ENCODE peak calls at places on chromosomes 4 and X, in five cellular contexts. One of them, this sample, is unnamed.

GRCh38 chrX:138765061-138765460 is 53.5 kb upstream of the FGF13 start:
- DNase-seq in cardiac fibroblast: no peak
- DNase-seq in foreskin fibroblast: no peak
- DNase-seq in lower lobe of right lung: no peak
- DNase-seq in colonic mucosa: no peak
- DNase-seq in this sample: no peak

GRCh38 chrX:47078129-47079043 is at the start of gene RGN:
- DNase-seq in lower lobe of right lung: no peak
- DNase-seq in colonic mucosa: peak; percentile 19
- DNase-seq in cardiac fibroblast: no peak
- DNase-seq in foreskin fibroblast: no peak
- DNase-seq in this sample: no peak

GRCh38 chr4:48329193-48329592 is 12.1 kb upstream of the SLAIN2 start:
- DNase-seq in cardiac fibroblast: no peak
- DNase-seq in lower lobe of right lung: no peak
- DNase-seq in foreskin fibroblast: no peak
- DNase-seq in colonic mucosa: peak; percentile 37
- DNase-seq in this sample: no peak

GRCh38 chrX:75278991-75279390 is 5.1 kb downstream of the UPRT start:
- DNase-seq in foreskin fibroblast: no peak
- DNase-seq in colonic mucosa: no peak
- DNase-seq in lower lobe of right lung: no peak
- DNase-seq in cardiac fibroblast: peak; percentile 3
- DNase-seq in this sample: no peak

GRCh38 chrX:153019166-153019565 is 25.2 kb upstream of the PNMA5 start:
- DNase-seq in colonic mucosa: no peak
- DNase-seq in cardiac fibroblast: no peak
- DNase-seq in foreskin fibroblast: no peak
- DNase-seq in lower lobe of right lung: no peak
- DNase-seq in this sample: no peak

GRCh38 chr4:22500831-22501714 is 14.8 kb downstream of the ADGRA3 start:
- DNase-seq in cardiac fibroblast: peak; percentile 83
- DNase-seq in colonic mucosa: peak; percentile 72
- DNase-seq in lower lobe of right lung: no peak
- DNase-seq in foreskin fibroblast: peak; percentile 69
- DNase-seq in this sample: no peak

GRCh38 chr4:1310796-1311715 is 21.4 kb downstream of the MAEA start:
- DNase-seq in colonic mucosa: no peak
- DNase-seq in cardiac fibroblast: no peak
- DNase-seq in foreskin fibroblast: no peak
- DNase-seq in lower lobe of right lung: peak; percentile 39
- DNase-seq in this sample: no peak

GRCh38 chr4:101597204-101597603 is 193.3 kb upstream of the BANK1 start:
- DNase-seq in lower lobe of right lung: no peak
- DNase-seq in foreskin fibroblast: no peak
- DNase-seq in colonic mucosa: no peak
- DNase-seq in cardiac fibroblast: no peak
- DNase-seq in this sample: no peak

GRCh38 chrX:102042706-102043325 is 82.7 kb upstream of the TCEAL2 start:
- DNase-seq in colonic mucosa: no peak
- DNase-seq in cardiac fibroblast: no peak
- DNase-seq in lower lobe of right lung: no peak
- DNase-seq in foreskin fibroblast: peak; percentile 5
- DNase-seq in this sample: no peak

GRCh38 chr4:1713003-1713397 is 881 bp upstream of the SLBP start:
- DNase-seq in lower lobe of right lung: no peak
- DNase-seq in foreskin fibroblast: no peak
- DNase-seq in cardiac fibroblast: no peak
- DNase-seq in colonic mucosa: no peak
- DNase-seq in this sample: no peak

GRCh38 chrX:148633509-148633908 is 133.1 kb downstream of the AFF2 start:
- DNase-seq in lower lobe of right lung: no peak
- DNase-seq in foreskin fibroblast: no peak
- DNase-seq in colonic mucosa: no peak
- DNase-seq in cardiac fibroblast: no peak
- DNase-seq in this sample: no peak

GRCh38 chr4:134024251-134024650 is 177.3 kb downstream of the PABPC4L start:
- DNase-seq in lower lobe of right lung: no peak
- DNase-seq in cardiac fibroblast: peak; percentile 0
- DNase-seq in foreskin fibroblast: no peak
- DNase-seq in colonic mucosa: no peak
- DNase-seq in this sample: no peak

GRCh38 chr4:133565379-133565778 is 416.3 kb downstream of the PCDH10 start:
- DNase-seq in colonic mucosa: no peak
- DNase-seq in lower lobe of right lung: no peak
- DNase-seq in foreskin fibroblast: no peak
- DNase-seq in cardiac fibroblast: peak; percentile 2
- DNase-seq in this sample: no peak

DNA sequence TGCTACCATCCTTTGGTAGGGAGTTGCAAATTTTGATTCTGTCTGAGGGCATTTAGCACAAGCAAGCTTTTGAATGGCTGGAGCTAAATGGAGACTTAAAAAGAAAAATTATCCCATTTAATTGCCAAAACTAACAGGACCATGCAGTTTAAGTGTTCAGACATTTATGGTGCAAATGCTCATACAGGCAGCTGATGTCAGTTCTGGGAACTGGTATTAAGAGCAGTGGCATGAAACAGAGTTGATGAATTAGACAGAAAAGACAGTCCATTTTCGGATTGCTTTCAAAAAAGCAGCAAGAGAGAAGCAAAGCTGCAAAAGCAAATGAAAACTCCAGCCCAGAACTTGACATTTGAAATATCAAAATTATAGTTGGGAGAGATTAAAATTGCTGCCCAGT is 1.3 kb downstream of the SCRG1 start:
- DNase-seq in foreskin fibroblast: no peak
- DNase-seq in lower lobe of right lung: no peak
- DNase-seq in cardiac fibroblast: no peak
- DNase-seq in colonic mucosa: no peak
- DNase-seq in this sample: no peak
- H3K4me3 ChIP-seq in foreskin fibroblast: no peak overlapping the region
- H3K4me3 ChIP-seq in lower lobe of right lung: no peak overlapping the region
- H3K4me3 ChIP-seq in cardiac fibroblast: no peak overlapping the region
- H3K4me3 ChIP-seq in colonic mucosa: no peak overlapping the region
- H3K4me3 ChIP-seq in this sample: no peak overlapping the region

GRCh38 chr4:8273450-8273849 is 3.9 kb downstream of the HTRA3 start:
- DNase-seq in cardiac fibroblast: no peak
- DNase-seq in foreskin fibroblast: no peak
- DNase-seq in colonic mucosa: no peak
- DNase-seq in lower lobe of right lung: no peak
- DNase-seq in this sample: no peak
- TF ChIP-seq CTCF in cardiac fibroblast: no peak
- TF ChIP-seq CTCF in foreskin fibroblast: no peak
- TF ChIP-seq CTCF in colonic mucosa: no peak
- TF ChIP-seq CTCF in lower lobe of right lung: no peak
- TF ChIP-seq CTCF in this sample: no peak

DNA sequence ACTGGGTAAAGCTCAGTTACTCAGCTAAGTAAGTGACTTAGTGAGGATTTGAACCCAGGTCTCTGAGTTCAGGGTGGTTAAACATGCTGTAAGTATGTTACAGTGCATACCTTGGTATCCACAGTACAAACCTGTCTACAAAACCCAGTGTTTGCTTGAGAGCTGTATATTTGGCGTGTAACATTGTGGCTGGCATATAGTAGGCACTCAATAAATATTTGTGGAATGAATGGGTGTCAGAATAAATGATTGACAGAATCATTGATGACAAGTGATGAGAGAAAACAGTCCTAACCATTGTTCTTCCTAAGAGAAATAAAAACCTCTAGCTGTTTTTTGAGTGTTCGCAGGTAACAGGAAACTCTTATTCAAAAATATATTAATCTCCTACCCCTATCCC is 79.7 kb upstream of the BCOR start:
- DNase-seq in colonic mucosa: no peak
- DNase-seq in foreskin fibroblast: no peak
- DNase-seq in lower lobe of right lung: no peak
- DNase-seq in cardiac fibroblast: no peak
- DNase-seq in this sample: no peak
- H3K4me3 ChIP-seq in colonic mucosa: peak overlapping the region; percentile 36
- H3K4me3 ChIP-seq in foreskin fibroblast: no peak overlapping the region
- H3K4me3 ChIP-seq in lower lobe of right lung: peak overlapping the region; percentile 58
- H3K4me3 ChIP-seq in cardiac fibroblast: no peak overlapping the region
- H3K4me3 ChIP-seq in this sample: no peak overlapping the region

DNA sequence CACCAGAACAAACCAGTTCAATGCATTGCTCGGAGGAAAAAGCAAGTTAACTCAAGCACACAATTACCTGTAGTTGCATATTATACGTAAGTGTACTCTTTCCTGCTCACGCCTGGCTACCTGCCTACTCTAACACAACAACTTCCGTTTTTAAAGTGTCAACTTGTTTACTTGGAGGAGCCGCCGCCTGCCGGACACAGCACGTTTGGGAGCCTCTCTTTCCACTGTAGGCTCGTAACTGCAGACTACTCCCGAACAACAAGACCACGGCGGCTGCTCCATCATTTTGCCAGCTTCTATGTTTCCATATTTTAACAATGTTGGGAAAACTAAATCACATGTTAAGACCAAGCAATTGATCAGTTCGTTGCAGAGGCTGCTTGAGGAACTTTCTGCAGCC is 882 bp downstream of the MTNR1A start:
- DNase-seq in foreskin fibroblast: no peak
- DNase-seq in colonic mucosa: peak; percentile 88
- DNase-seq in cardiac fibroblast: peak; percentile 36
- DNase-seq in lower lobe of right lung: no peak
- DNase-seq in this sample: no peak
- TF ChIP-seq CTCF in foreskin fibroblast: no peak
- TF ChIP-seq CTCF in colonic mucosa: peak; percentile 17
- TF ChIP-seq CTCF in cardiac fibroblast: peak; percentile 34
- TF ChIP-seq CTCF in lower lobe of right lung: no peak
- TF ChIP-seq CTCF in this sample: no peak

GRCh38 chr4:139017861-139018260 is 2.3 kb downstream of the NOCT start:
- DNase-seq in foreskin fibroblast: no peak
- DNase-seq in colonic mucosa: no peak
- DNase-seq in cardiac fibroblast: peak; percentile 36
- DNase-seq in lower lobe of right lung: no peak
- DNase-seq in this sample: no peak
- H3K4me3 ChIP-seq in foreskin fibroblast: peak overlapping the region; percentile 24
- H3K4me3 ChIP-seq in colonic mucosa: no peak overlapping the region
- H3K4me3 ChIP-seq in cardiac fibroblast: no peak overlapping the region
- H3K4me3 ChIP-seq in lower lobe of right lung: no peak overlapping the region
- H3K4me3 ChIP-seq in this sample: no peak overlapping the region